ENCODE peak calls at places on chromosomes 2 and 18, in eight cellular contexts. One of them, this sample, is unnamed.

GRCh38 chr2:175175320-175175719 is 6.2 kb downstream of the ATP5MC3 start:
- DNase-seq in SK-N-SH: no peak
- DNase-seq in GM23338: no peak
- DNase-seq in HCT116: no peak
- DNase-seq in K562: no peak
- DNase-seq in HepG2: no peak
- DNase-seq in HL-60: no peak
- DNase-seq in GM12878: no peak
- DNase-seq in this sample: no peak

GRCh38 chr2:29841386-29842004 is 79.9 kb downstream of the ALK start:
- DNase-seq in SK-N-SH: peak
- DNase-seq in GM23338: peak
- DNase-seq in HCT116: peak
- DNase-seq in K562: peak
- DNase-seq in HepG2: peak
- DNase-seq in HL-60: peak
- DNase-seq in GM12878: peak
- DNase-seq in this sample: peak

GRCh38 chr18:49861659-49862058 is 48.3 kb upstream of the ACAA2 start:
- DNase-seq in SK-N-SH: no peak
- DNase-seq in GM23338: peak
- DNase-seq in HCT116: no peak
- DNase-seq in K562: peak
- DNase-seq in HepG2: no peak
- DNase-seq in HL-60: no peak
- DNase-seq in GM12878: no peak
- DNase-seq in this sample: no peak

GRCh38 chr2:237922641-237923361 is 44.0 kb upstream of the UBE2F start:
- DNase-seq in SK-N-SH: peak
- DNase-seq in GM23338: no peak
- DNase-seq in HCT116: peak
- DNase-seq in K562: no peak
- DNase-seq in HepG2: no peak
- DNase-seq in HL-60: no peak
- DNase-seq in GM12878: no peak
- DNase-seq in this sample: no peak

GRCh38 chr18:58525517-58525916 is 103.4 kb downstream of the ALPK2 start:
- DNase-seq in SK-N-SH: no peak
- DNase-seq in GM23338: no peak
- DNase-seq in HCT116: no peak
- DNase-seq in K562: no peak
- DNase-seq in HepG2: no peak
- DNase-seq in HL-60: no peak
- DNase-seq in GM12878: peak
- DNase-seq in this sample: no peak

GRCh38 chr2:43906448-43907122 is 67.8 kb downstream of the ABCG8 start:
- DNase-seq in SK-N-SH: no peak
- DNase-seq in GM23338: no peak
- DNase-seq in HCT116: no peak
- DNase-seq in K562: no peak
- DNase-seq in HepG2: peak
- DNase-seq in HL-60: no peak
- DNase-seq in GM12878: no peak
- DNase-seq in this sample: no peak

GRCh38 chr2:51324028-51324427 is 292.1 kb upstream of the NRXN1 start:
- DNase-seq in SK-N-SH: peak
- DNase-seq in GM23338: no peak
- DNase-seq in HCT116: no peak
- DNase-seq in K562: no peak
- DNase-seq in HepG2: no peak
- DNase-seq in HL-60: no peak
- DNase-seq in GM12878: no peak
- DNase-seq in this sample: no peak

GRCh38 chr18:52254367-52254766 is 85.6 kb upstream of the DCC start:
- DNase-seq in SK-N-SH: no peak
- DNase-seq in GM23338: no peak
- DNase-seq in HCT116: no peak
- DNase-seq in K562: no peak
- DNase-seq in HepG2: no peak
- DNase-seq in HL-60: no peak
- DNase-seq in GM12878: no peak
- DNase-seq in this sample: no peak

GRCh38 chr2:75787532-75788132 is 76.9 kb upstream of the GCFC2 start:
- DNase-seq in SK-N-SH: peak
- DNase-seq in GM23338: peak
- DNase-seq in HCT116: peak
- DNase-seq in K562: peak
- DNase-seq in HepG2: peak
- DNase-seq in HL-60: no peak
- DNase-seq in GM12878: no peak
- DNase-seq in this sample: no peak

GRCh38 chr2:203808041-203808750 is 59.4 kb upstream of the CTLA4 start:
- DNase-seq in SK-N-SH: no peak
- DNase-seq in GM23338: peak
- DNase-seq in HCT116: no peak
- DNase-seq in K562: no peak
- DNase-seq in HepG2: no peak
- DNase-seq in HL-60: no peak
- DNase-seq in GM12878: no peak
- DNase-seq in this sample: no peak

GRCh38 chr2:78718483-78718882 is 307.0 kb upstream of the REG3G start:
- DNase-seq in SK-N-SH: no peak
- DNase-seq in GM23338: peak
- DNase-seq in HCT116: no peak
- DNase-seq in K562: no peak
- DNase-seq in HepG2: no peak
- DNase-seq in HL-60: no peak
- DNase-seq in GM12878: no peak
- DNase-seq in this sample: no peak

GRCh38 chr2:217610411-217610814 is 392.4 kb downstream of the TNS1 start:
- DNase-seq in SK-N-SH: no peak
- DNase-seq in GM23338: no peak
- DNase-seq in HCT116: no peak
- DNase-seq in K562: no peak
- DNase-seq in HepG2: no peak
- DNase-seq in HL-60: no peak
- DNase-seq in GM12878: peak
- DNase-seq in this sample: no peak

GRCh38 chr2:165466386-165466785 is 3.1 kb upstream of the CSRNP3 start:
- DNase-seq in SK-N-SH: no peak
- DNase-seq in GM23338: no peak
- DNase-seq in HCT116: no peak
- DNase-seq in K562: no peak
- DNase-seq in HepG2: no peak
- DNase-seq in HL-60: no peak
- DNase-seq in GM12878: no peak
- DNase-seq in this sample: no peak

GRCh38 chr2:127057371-127058245 is 49.3 kb downstream of the BIN1 start:
- DNase-seq in SK-N-SH: no peak
- DNase-seq in GM23338: no peak
- DNase-seq in HCT116: no peak
- DNase-seq in K562: no peak
- DNase-seq in HepG2: no peak
- DNase-seq in HL-60: no peak
- DNase-seq in GM12878: no peak
- DNase-seq in this sample: no peak

GRCh38 chr2:53315170-53315569 is 452.4 kb upstream of the CHAC2 start:
- DNase-seq in SK-N-SH: no peak
- DNase-seq in GM23338: no peak
- DNase-seq in HCT116: no peak
- DNase-seq in K562: no peak
- DNase-seq in HepG2: no peak
- DNase-seq in HL-60: no peak
- DNase-seq in GM12878: no peak
- DNase-seq in this sample: no peak

GRCh38 chr2:145323512-145323911 is 803.6 kb upstream of the ZEB2 start:
- DNase-seq in SK-N-SH: no peak
- DNase-seq in GM23338: no peak
- DNase-seq in HCT116: peak
- DNase-seq in K562: no peak
- DNase-seq in HepG2: no peak
- DNase-seq in HL-60: no peak
- DNase-seq in GM12878: no peak
- DNase-seq in this sample: no peak

GRCh38 chr2:71807969-71808451 is 339.7 kb downstream of the CYP26B1 start:
- DNase-seq in SK-N-SH: no peak
- DNase-seq in GM23338: no peak
- DNase-seq in HCT116: no peak
- DNase-seq in K562: no peak
- DNase-seq in HepG2: no peak
- DNase-seq in HL-60: no peak
- DNase-seq in GM12878: no peak
- DNase-seq in this sample: no peak

GRCh38 chr2:236449167-236449586 is 120.4 kb upstream of the ACKR3 start:
- DNase-seq in SK-N-SH: no peak
- DNase-seq in GM23338: no peak
- DNase-seq in HCT116: no peak
- DNase-seq in K562: no peak
- DNase-seq in HepG2: no peak
- DNase-seq in HL-60: no peak
- DNase-seq in GM12878: no peak
- DNase-seq in this sample: no peak

GRCh38 chr2:45964226-45964841 is 312.9 kb downstream of the PRKCE start:
- DNase-seq in SK-N-SH: peak
- DNase-seq in GM23338: no peak
- DNase-seq in HCT116: peak
- DNase-seq in K562: no peak
- DNase-seq in HepG2: peak
- DNase-seq in HL-60: no peak
- DNase-seq in GM12878: no peak
- DNase-seq in this sample: peak

GRCh38 chr2:182581196-182581935 is 134.7 kb upstream of the DNAJC10 start:
- DNase-seq in SK-N-SH: no peak
- DNase-seq in GM23338: no peak
- DNase-seq in HCT116: no peak
- DNase-seq in K562: no peak
- DNase-seq in HepG2: no peak
- DNase-seq in HL-60: no peak
- DNase-seq in GM12878: no peak
- DNase-seq in this sample: no peak

GRCh38 chr2:182573553-182573952 is 142.5 kb upstream of the DNAJC10 start:
- DNase-seq in SK-N-SH: no peak
- DNase-seq in GM23338: no peak
- DNase-seq in HCT116: no peak
- DNase-seq in K562: no peak
- DNase-seq in HepG2: no peak
- DNase-seq in HL-60: no peak
- DNase-seq in GM12878: no peak
- DNase-seq in this sample: no peak

GRCh38 chr2:182577816-182578215 is 138.2 kb upstream of the DNAJC10 start:
- DNase-seq in SK-N-SH: no peak
- DNase-seq in GM23338: no peak
- DNase-seq in HCT116: no peak
- DNase-seq in K562: no peak
- DNase-seq in HepG2: no peak
- DNase-seq in HL-60: no peak
- DNase-seq in GM12878: no peak
- DNase-seq in this sample: no peak
- TF ChIP-seq POLR2AphosphoS5 in SK-N-SH: no peak
- TF ChIP-seq POLR2AphosphoS5 in GM23338: no peak
- TF ChIP-seq POLR2AphosphoS5 in HCT116: no peak
- TF ChIP-seq POLR2AphosphoS5 in K562: no peak
- TF ChIP-seq POLR2AphosphoS5 in HepG2: no peak
- TF ChIP-seq POLR2AphosphoS5 in HL-60: no peak
- TF ChIP-seq POLR2AphosphoS5 in GM12878: no peak
- TF ChIP-seq POLR2AphosphoS5 in this sample: no peak

DNA sequence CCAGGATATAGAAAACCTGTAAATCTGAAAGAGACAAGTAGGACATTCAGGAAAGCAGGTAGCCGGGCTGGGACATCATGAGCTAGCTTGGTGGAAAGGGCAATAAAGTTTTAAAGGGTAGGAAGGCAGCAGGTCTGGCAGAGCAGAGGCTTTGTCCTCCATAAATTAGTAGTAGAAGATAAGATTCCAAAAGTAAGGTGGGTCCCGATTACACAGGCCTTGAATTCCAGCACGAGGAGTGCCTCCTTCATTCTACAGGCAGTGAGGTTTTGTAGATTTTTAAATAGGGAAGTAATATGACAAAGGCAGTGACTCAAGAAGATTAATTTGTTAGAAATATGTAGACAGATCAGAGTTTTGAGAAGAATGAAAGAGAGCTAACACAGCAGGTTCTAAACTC is 160.7 kb downstream of the DTNB start:
- DNase-seq in SK-N-SH: no peak
- DNase-seq in GM23338: no peak
- DNase-seq in HCT116: no peak
- DNase-seq in K562: no peak
- DNase-seq in HepG2: no peak
- DNase-seq in HL-60: no peak
- DNase-seq in GM12878: no peak
- DNase-seq in this sample: no peak
- TF ChIP-seq REST in SK-N-SH: no peak
- TF ChIP-seq REST in GM23338: no peak
- TF ChIP-seq REST in HCT116: no peak
- TF ChIP-seq REST in K562: no peak
- TF ChIP-seq REST in HepG2: no peak
- TF ChIP-seq REST in HL-60: no peak
- TF ChIP-seq REST in GM12878: no peak
- TF ChIP-seq REST in this sample: no peak

GRCh38 chr2:26075173-26075572 is 41.3 kb downstream of the RAB10 start:
- DNase-seq in SK-N-SH: no peak
- DNase-seq in GM23338: no peak
- DNase-seq in HCT116: no peak
- DNase-seq in K562: peak
- DNase-seq in HepG2: no peak
- DNase-seq in HL-60: no peak
- DNase-seq in GM12878: no peak
- DNase-seq in this sample: no peak
- H3K4me3 ChIP-seq in SK-N-SH: no peak
- H3K4me3 ChIP-seq in GM23338: no peak
- H3K4me3 ChIP-seq in HCT116: no peak
- H3K4me3 ChIP-seq in K562: no peak
- H3K4me3 ChIP-seq in HepG2: no peak
- H3K4me3 ChIP-seq in HL-60: no peak
- H3K4me3 ChIP-seq in GM12878: no peak
- H3K4me3 ChIP-seq in this sample: no peak

DNA sequence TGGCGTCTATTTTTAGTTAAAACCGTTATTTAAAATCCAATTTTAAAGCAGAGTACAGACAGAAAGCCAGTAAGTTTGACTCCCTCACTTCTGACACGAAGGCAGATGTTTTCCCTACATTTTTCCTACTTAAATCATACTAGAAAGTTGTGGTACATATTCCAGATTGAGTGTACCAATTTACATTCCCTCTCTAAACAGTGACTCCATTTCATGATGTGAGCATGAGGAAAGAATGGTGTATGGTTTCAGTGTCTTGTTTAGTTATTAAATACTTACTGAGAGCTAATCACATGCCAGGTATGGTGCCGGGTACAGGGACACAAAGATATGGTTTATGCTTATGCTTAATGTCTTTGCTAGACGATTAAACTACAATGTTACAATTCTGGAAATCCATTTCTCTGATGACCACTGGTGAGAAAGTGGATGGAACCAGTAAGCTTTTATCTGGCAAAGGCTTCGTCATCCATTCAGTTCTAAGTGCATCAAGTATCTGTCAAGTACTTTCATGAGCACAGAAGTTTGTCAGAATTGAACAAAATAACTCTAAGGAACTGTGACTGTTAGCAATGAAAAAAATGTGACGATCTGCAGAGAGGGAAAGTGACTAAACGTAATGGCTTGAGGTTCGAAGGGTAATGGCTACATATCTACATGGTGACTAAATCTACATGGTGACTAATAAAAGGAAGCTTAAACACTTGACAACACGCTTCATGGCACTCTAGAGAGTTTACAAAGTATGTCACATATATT is 25.7 kb downstream of the MAP4K3 start:
- DNase-seq in SK-N-SH: no peak
- DNase-seq in GM23338: no peak
- DNase-seq in HCT116: peak
- DNase-seq in K562: peak
- DNase-seq in HepG2: peak
- DNase-seq in HL-60: no peak
- DNase-seq in GM12878: no peak
- DNase-seq in this sample: peak
- TF ChIP-seq POLR2AphosphoS5 in SK-N-SH: no peak
- TF ChIP-seq POLR2AphosphoS5 in GM23338: no peak
- TF ChIP-seq POLR2AphosphoS5 in HCT116: peak
- TF ChIP-seq POLR2AphosphoS5 in K562: no peak
- TF ChIP-seq POLR2AphosphoS5 in HepG2: no peak
- TF ChIP-seq POLR2AphosphoS5 in HL-60: no peak
- TF ChIP-seq POLR2AphosphoS5 in GM12878: no peak
- TF ChIP-seq POLR2AphosphoS5 in this sample: no peak